ENCODE peak calls at places on chromosome 17, in four cellular contexts. D is OCI-LY7, R is adrenal gland, M is sigmoid colon. P is an unnamed sample.

GRCh38 chr17:50462446-50462845 is 6.2 kb downstream of the CHAD start:
- DNase-seq in D (no peak), R (no peak), M (peak; percentile 59), P (no peak)

GRCh38 chr17:75110307-75110937 is 653 bp downstream of the ARMC7 start:
- DNase-seq in M (no peak), R (no peak), D (peak; percentile 43), P (peak; percentile 39)

GRCh38 chr17:57293077-57293476 is 36.8 kb downstream of the MSI2 start:
- DNase-seq in R (peak; percentile 48), M (no peak), D (no peak), P (no peak)

GRCh38 chr17:30413109-30413508 is 34.4 kb downstream of the CPD start:
- DNase-seq in R (no peak), D (no peak), M (no peak), P (no peak)

GRCh38 chr17:30805944-30806456 is 18.5 kb downstream of the CRLF3 start:
- DNase-seq in D (no peak), M (no peak), R (no peak), P (peak; percentile 41)

GRCh38 chr17:2337811-2338657 is 733 bp downstream of the SGSM2 start:
- DNase-seq in R (peak; percentile 74), D (peak; percentile 28), M (peak; percentile 83), P (peak; percentile 45)

GRCh38 chr17:31510273-31511175 is 119.0 kb downstream of the RAB11FIP4 start:
- DNase-seq in M (no peak), R (no peak), D (no peak), P (no peak)

GRCh38 chr17:59607817-59608403 is 11.8 kb upstream of the CLTC start:
- DNase-seq in D (peak; percentile 22), M (no peak), R (no peak), P (peak; percentile 48)

GRCh38 chr17:45149037-45149668 is 878 bp downstream of the HEXIM1 start:
- DNase-seq in D (peak; percentile 86), M (peak; percentile 95), R (peak; percentile 88), P (peak; percentile 76)

GRCh38 chr17:9364837-9365430 is 210.7 kb downstream of the STX8 start:
- DNase-seq in M (no peak), D (no peak), R (no peak), P (no peak)

GRCh38 chr17:42679492-42680330 is 1.9 kb downstream of the CCR10 start:
- DNase-seq in M (peak; percentile 89), D (peak; percentile 78), R (peak; percentile 86), P (peak; percentile 88)

GRCh38 chr17:44105483-44105882 is 18.0 kb downstream of the HDAC5 start:
- DNase-seq in M (no peak), R (no peak), D (no peak), P (no peak)

GRCh38 chr17:59388070-59388556 is 56.7 kb downstream of the YPEL2 start:
- DNase-seq in R (no peak), D (no peak), M (no peak), P (no peak)

GRCh38 chr17:45160505-45161287 is 979 bp upstream of the HEXIM2 start:
- DNase-seq in D (peak; percentile 76), R (peak; percentile 80), M (peak; percentile 85), P (no peak)

GRCh38 chr17:45888392-45888791 is 6.0 kb upstream of the MAPT start:
- DNase-seq in R (no peak), D (no peak), M (no peak), P (no peak)

GRCh38 chr17:5183410-5183793 is 8.3 kb downstream of the ZNF594 start:
- DNase-seq in D (no peak), M (no peak), R (no peak), P (no peak)
- H3K9me3 ChIP-seq in D (peaks cover 54% of the 10 kb centered on the region), M (peaks cover 73% of the 10 kb centered on the region), R (peaks cover 99% of the 10 kb centered on the region), P (peaks cover 100% of the 10 kb centered on the region)

DNA sequence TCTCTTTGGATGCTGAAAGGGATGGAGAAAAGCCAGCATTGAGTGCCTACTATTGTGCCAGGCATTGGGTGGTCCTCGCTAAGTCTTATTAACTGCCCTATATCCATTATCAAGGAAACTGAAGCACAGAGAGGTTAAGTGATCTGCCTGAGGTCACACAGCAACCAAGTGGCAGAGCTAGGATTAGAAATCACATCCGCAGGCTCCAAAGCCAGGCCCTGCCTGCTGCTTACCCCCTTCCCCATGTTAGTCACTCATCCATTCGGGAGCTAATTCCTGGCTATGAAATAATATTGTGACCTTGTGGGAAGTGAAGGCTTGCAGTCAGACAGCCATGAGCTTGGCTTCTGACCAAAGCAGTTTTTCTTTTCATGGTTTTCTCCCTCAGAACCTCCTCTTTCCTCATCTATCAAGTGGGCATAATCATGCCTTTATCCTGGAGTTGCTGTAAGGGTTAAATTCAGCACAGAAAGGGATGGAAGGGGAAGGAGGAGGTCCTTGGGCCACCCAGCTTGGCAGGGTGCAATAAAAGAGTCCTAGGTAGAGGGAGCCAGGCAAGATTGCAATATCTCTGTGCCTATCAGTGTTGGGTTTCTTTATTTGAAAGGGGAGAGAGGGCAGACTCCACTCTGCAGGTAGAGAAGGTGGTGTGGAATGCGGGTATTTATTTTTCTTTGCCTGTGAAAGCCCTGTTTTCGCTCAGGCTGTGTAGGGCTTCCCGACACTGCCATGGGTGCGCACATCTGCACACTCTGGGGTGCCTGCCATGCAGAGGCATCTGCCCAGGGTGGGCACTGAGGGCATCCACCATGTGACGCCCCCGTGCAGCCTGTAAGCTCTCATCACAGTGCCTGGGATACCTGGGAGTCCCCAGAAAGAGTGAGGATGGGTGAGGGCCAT is 11.3 kb downstream of the RAI1 start:
- DNase-seq in D (no peak), M (no peak), R (peak; percentile 55), P (no peak)
- H3K4me1 ChIP-seq in D (peaks cover 70% of the 10 kb centered on the region), M (peaks cover 66% of the 10 kb centered on the region), R (peaks cover 37% of the 10 kb centered on the region), P (peaks cover 41% of the 10 kb centered on the region)

GRCh38 chr17:48002920-48003685 is 32.2 kb downstream of the CDK5RAP3 start:
- DNase-seq in D (no peak), M (no peak), R (no peak), P (no peak)
- H3K27ac ChIP-seq in D (no peak overlapping the region), M (peak overlapping the region; percentile 64), R (peak overlapping the region; percentile 82), P (no peak overlapping the region)

DNA sequence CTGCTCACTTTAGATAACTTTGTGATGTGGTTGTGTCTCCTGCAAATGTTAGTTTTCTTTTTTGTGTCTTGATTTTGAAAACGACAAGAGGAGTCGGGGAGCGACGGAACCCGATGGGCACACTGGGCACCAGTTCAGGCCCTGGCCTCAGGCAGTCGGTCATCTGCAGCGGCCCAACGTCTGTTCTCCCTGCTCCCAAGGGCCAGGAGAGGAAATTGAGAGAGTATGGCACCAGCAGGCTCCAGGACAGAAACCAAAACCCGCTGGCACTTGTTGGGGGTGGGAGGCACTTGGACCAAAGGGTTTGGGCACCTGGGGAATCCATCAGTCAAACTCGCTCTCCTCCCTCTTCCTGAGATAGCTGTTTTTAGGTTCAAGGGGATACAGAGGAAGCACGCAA is 17.2 kb downstream of the RBFOX3 start:
- DNase-seq in R (no peak), D (no peak), M (no peak), P (no peak)
- H3K9me3 ChIP-seq in R (no peaks in the 10 kb centered on the region), D (no peaks in the 10 kb centered on the region), M (no peaks in the 10 kb centered on the region), P (no peaks in the 10 kb centered on the region)